ENCODE peak calls at places on chromosomes 1 and 21, in seven cellular contexts. Z, A, Q, W, H, G and L are unnamed samples.

GRCh38 chr1:156368157-156368658 is 803 bp upstream of the RHBG start:
- DNase-seq in G (no peak), Z (peak; percentile 30), W (no peak), H (no peak), Q (no peak), A (no peak), L (no peak)

GRCh38 chr1:177571485-177572076 is 398.3 kb downstream of the SEC16B start:
- DNase-seq in Z (no peak), G (no peak), H (no peak), Q (no peak), A (no peak), W (no peak), L (no peak)

GRCh38 chr1:35691571-35692220 is 27.0 kb downstream of the C1orf216 start:
- DNase-seq in Z (no peak), Q (no peak), A (no peak), H (no peak), W (no peak), G (no peak), L (no peak)

GRCh38 chr1:61224609-61225008 is 142.2 kb downstream of the NFIA start:
- DNase-seq in Z (no peak), H (no peak), W (no peak), A (no peak), G (no peak), Q (no peak), L (no peak)

GRCh38 chr1:39902121-39902807 is 547 bp upstream of the MYCL start:
- DNase-seq in H (peak; percentile 71), A (peak; percentile 74), W (no peak), Z (peak; percentile 60), G (no peak), Q (peak; percentile 57), L (peak; percentile 81)

GRCh38 chr1:1788646-1789431 is 10.6 kb upstream of the NADK start:
- DNase-seq in Z (peak; percentile 48), G (peak; percentile 41), A (no peak), W (no peak), Q (no peak), H (peak; percentile 77), L (no peak)

GRCh38 chr1:101161619-101162018 is 75.2 kb upstream of the S1PR1 start:
- DNase-seq in Q (no peak), Z (no peak), W (no peak), A (no peak), G (no peak), H (no peak), L (no peak)

GRCh38 chr1:94100129-94100784 is 20.7 kb downstream of the ABCA4 start:
- DNase-seq in A (no peak), Q (no peak), G (no peak), Z (no peak), H (no peak), W (no peak), L (no peak)

GRCh38 chr21:25752389-25752788 is 17.6 kb downstream of the GABPA start:
- DNase-seq in G (no peak), H (no peak), W (no peak), A (no peak), Q (no peak), Z (no peak), L (no peak)

GRCh38 chr1:19921310-19921709 is 2.1 kb downstream of the PLA2G2E start:
- DNase-seq in W (no peak), G (no peak), Q (no peak), H (no peak), Z (no peak), A (no peak), L (no peak)

GRCh38 chr1:39427369-39427768 is 64.1 kb upstream of the BMP8A start:
- DNase-seq in Z (no peak), H (no peak), Q (no peak), W (no peak), G (no peak), A (no peak), L (no peak)

GRCh38 chr1:67590329-67590728 is 94.7 kb upstream of the GADD45A start:
- DNase-seq in A (no peak), W (no peak), G (no peak), H (peak; percentile 62), Q (no peak), Z (peak; percentile 54), L (no peak)

GRCh38 chr1:151832318-151832984 is 849 bp upstream of the RORC start:
- DNase-seq in H (peak; percentile 97), A (no peak), Q (no peak), W (no peak), Z (peak; percentile 88), G (no peak), L (peak; percentile 80)

GRCh38 chr21:26179501-26179900 is 8.9 kb upstream of the APP start:
- DNase-seq in Q (no peak), G (no peak), H (no peak), A (no peak), Z (no peak), W (no peak), L (no peak)

GRCh38 chr1:161481624-161482392 is 23.4 kb upstream of the FCGR2A start:
- DNase-seq in A (no peak), Z (no peak), W (no peak), Q (no peak), G (no peak), H (no peak), L (no peak)

GRCh38 chr1:191320062-191320461 is 838.2 kb upstream of the RGS18 start:
- DNase-seq in Q (no peak), A (no peak), H (no peak), Z (no peak), W (no peak), G (no peak), L (no peak)

GRCh38 chr1:219155140-219155539 is 18.5 kb upstream of the LYPLAL1 start:
- DNase-seq in Q (no peak), W (no peak), Z (no peak), A (no peak), H (no peak), G (no peak), L (peak; percentile 35)

GRCh38 chr1:205243355-205244191 is 15.8 kb downstream of the TMCC2 start:
- DNase-seq in A (no peak), Z (no peak), W (no peak), Q (no peak), H (no peak), G (no peak), L (no peak)

GRCh38 chr1:45444609-45445131 is 46.3 kb downstream of the TESK2 start:
- DNase-seq in Q (no peak), Z (no peak), W (no peak), G (no peak), H (no peak), A (no peak), L (no peak)

GRCh38 chr21:42711667-42712066 is 58.2 kb downstream of the PDE9A start:
- DNase-seq in H (no peak), Q (no peak), G (peak; percentile 69), A (no peak), W (no peak), Z (no peak), L (no peak)

GRCh38 chr1:183226963-183227362 is 40.9 kb downstream of the LAMC2 start:
- DNase-seq in Z (no peak), G (no peak), A (no peak), Q (no peak), W (no peak), H (no peak), L (no peak)

GRCh38 chr1:30744060-30744756 is 13.4 kb downstream of the LAPTM5 start:
- DNase-seq in A (no peak), W (peak; percentile 27), G (no peak), H (no peak), Q (peak; percentile 49), Z (peak; percentile 23), L (no peak)

GRCh38 chr1:60184521-60184920 is 111.0 kb upstream of the C1orf87 start:
- DNase-seq in W (no peak), Q (no peak), Z (no peak), H (no peak), G (no peak), A (no peak), L (no peak)

GRCh38 chr1:82377201-82377884 is 576.6 kb downstream of the ADGRL2 start:
- DNase-seq in Z (no peak), H (no peak), Q (no peak), A (no peak), W (no peak), G (no peak), L (no peak)

GRCh38 chr1:29974345-29974744 is 738.0 kb downstream of the PTPRU start:
- DNase-seq in H (no peak), Q (no peak), Z (peak; percentile 74), A (no peak), G (peak; percentile 32), W (peak; percentile 73), L (no peak)

GRCh38 chr1:64932962-64933295 is 33.4 kb downstream of the JAK1 start:
- DNase-seq in H (no peak), W (no peak), Q (no peak), A (no peak), G (no peak), Z (no peak), L (no peak)
- H3K27ac ChIP-seq in H (peak overlapping the region; percentile 77), W (peak overlapping the region; percentile 98), Q (no peak overlapping the region), A (no peak overlapping the region), G (no peak overlapping the region), Z (peak overlapping the region; percentile 98), L (peak overlapping the region; percentile 76)

GRCh38 chr1:44294588-44295007 is 60.5 kb downstream of the ERI3 start:
- DNase-seq in H (peak; percentile 68), A (peak; percentile 69), G (peak; percentile 66), Z (peak; percentile 95), Q (no peak), W (peak; percentile 11), L (no peak)
- H3K27ac ChIP-seq in H (no peak overlapping the region), A (no peak overlapping the region), G (no peak overlapping the region), Z (no peak overlapping the region), Q (no peak overlapping the region), W (no peak overlapping the region), L (no peak overlapping the region)

GRCh38 chr21:46226146-46226545 is 2.4 kb downstream of the LSS start:
- DNase-seq in Z (peak; percentile 10), H (no peak), Q (no peak), W (no peak), G (no peak), A (no peak), L (no peak)
- H3K27ac ChIP-seq in Z (peak overlapping the region; percentile 37), H (peak overlapping the region; percentile 95), Q (no peak overlapping the region), W (no peak overlapping the region), G (no peak overlapping the region), A (no peak overlapping the region), L (no peak overlapping the region)

GRCh38 chr1:10942542-10942912 is 69.9 kb upstream of the TARDBP start:
- DNase-seq in H (no peak), W (no peak), A (no peak), G (no peak), Z (no peak), Q (no peak), L (no peak)

GRCh38 chr1:10941891-10942541 is 70.4 kb upstream of the TARDBP start:
- DNase-seq in W (no peak), A (peak; percentile 5), Z (peak; percentile 60), H (peak; percentile 76), Q (peak; percentile 56), G (peak; percentile 80), L (no peak)

GRCh38 chr1:10943991-10944730 is 68.3 kb upstream of the TARDBP start:
- DNase-seq in Z (peak; percentile 59), G (no peak), H (peak; percentile 72), Q (no peak), A (peak; percentile 31), W (no peak), L (peak; percentile 38)

GRCh38 chr1:10940838-10941237 is 71.6 kb upstream of the TARDBP start:
- DNase-seq in Z (no peak), Q (no peak), H (no peak), W (no peak), G (no peak), A (no peak), L (no peak)

DNA sequence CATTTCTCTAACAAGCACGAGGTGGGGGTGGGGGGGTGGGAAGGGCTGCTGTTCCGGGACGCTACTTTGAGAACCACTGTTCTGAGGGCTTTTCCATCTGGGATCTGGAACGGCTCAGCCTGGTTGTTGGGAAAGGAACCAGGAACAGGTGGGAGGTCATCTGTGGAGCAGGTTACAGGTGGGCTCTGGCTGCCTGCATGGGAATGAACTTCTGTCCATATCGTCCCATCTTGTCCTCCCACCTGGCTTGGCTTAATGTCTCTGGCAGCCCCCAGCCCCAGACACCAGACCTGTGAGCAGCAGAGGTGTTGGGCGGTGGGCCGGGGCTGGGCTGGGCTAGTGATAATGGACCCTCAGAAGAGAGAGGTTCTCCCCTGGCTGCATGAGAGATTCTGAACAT is 69.4 kb upstream of the TARDBP start:
- DNase-seq in Z (no peak), A (no peak), H (no peak), Q (no peak), W (no peak), G (no peak), L (no peak)
- H3K27ac ChIP-seq in Z (no peak overlapping the region), A (no peak overlapping the region), H (no peak overlapping the region), Q (no peak overlapping the region), W (no peak overlapping the region), G (no peak overlapping the region), L (no peak overlapping the region)